ENCODE peak calls at places on chromosomes 3 and 15, in nine cellular contexts. A is heart right ventricle; D is fibroblast of lung; R is AG04450; W is tibial artery; K is H1; U is CD4-positive, alpha-beta T cell; J is OCI-LY7; N is left ventricle myocardium inferior. E is an unnamed sample.
A peak's percentile ranks its signal among the peaks of the same experiment; 100 is the strongest.

GRCh38 chr15:32765236-32765635 is 47.4 kb downstream of the GREM1 start:
- DNase-seq in A (no peak), D (no peak), R (no peak), W (no peak), K (no peak), U (no peak), J (no peak), N (no peak), E (no peak)

GRCh38 chr3:138036572-138036971 is 26.6 kb downstream of the CLDN18 start:
- DNase-seq in A (no peak), D (no peak), R (no peak), W (no peak), K (no peak), U (no peak), J (no peak), N (no peak), E (no peak)

GRCh38 chr15:48190932-48191573 is 412 bp upstream of the CTXN2 start:
- DNase-seq in A (peak; percentile 68), D (peak; percentile 69), R (peak; percentile 24), W (peak; percentile 44), K (peak; percentile 95), U (peak; percentile 2), J (peak; percentile 25), N (peak; percentile 48), E (peak; percentile 76)

GRCh38 chr3:20182206-20182605 is 3.8 kb downstream of the SGO1 start:
- DNase-seq in A (no peak), D (no peak), R (no peak), W (no peak), K (no peak), U (no peak), J (no peak), N (no peak), E (peak; percentile 53)

GRCh38 chr3:149266733-149267132 is 45.1 kb upstream of the CP start:
- DNase-seq in A (no peak), D (no peak), R (no peak), W (no peak), K (no peak), U (no peak), J (no peak), N (no peak), E (no peak)

GRCh38 chr3:149273096-149273751 is 51.6 kb upstream of the CP start:
- DNase-seq in A (no peak), D (peak; percentile 79), R (peak; percentile 79), W (no peak), K (no peak), U (no peak), J (peak; percentile 86), N (no peak), E (no peak)

GRCh38 chr15:92492556-92492955 is 98.9 kb downstream of the ST8SIA2 start:
- DNase-seq in A (no peak), D (no peak), R (no peak), W (no peak), K (no peak), U (no peak), J (no peak), N (no peak), E (no peak)

GRCh38 chr15:63719281-63719680 is 114.5 kb downstream of the HERC1 start:
- DNase-seq in A (no peak), D (no peak), R (no peak), W (no peak), K (no peak), U (no peak), J (no peak), N (no peak), E (no peak)

GRCh38 chr3:169564883-169565282 is 98.6 kb downstream of the MECOM start:
- DNase-seq in A (no peak), D (no peak), R (no peak), W (no peak), K (no peak), U (no peak), J (peak; percentile 5), N (no peak), E (no peak)

GRCh38 chr15:72197045-72197459 is 535 bp downstream of the GRAMD2A start:
- DNase-seq in A (no peak), D (no peak), R (no peak), W (no peak), K (peak; percentile 69), U (no peak), J (no peak), N (no peak), E (no peak)

GRCh38 chr15:43514241-43515057 is 3.0 kb upstream of the MAP1A start:
- DNase-seq in A (peak; percentile 59), D (peak; percentile 43), R (no peak), W (peak; percentile 65), K (peak; percentile 64), U (no peak), J (peak; percentile 72), N (peak; percentile 74), E (no peak)

GRCh38 chr15:63046927-63047760 is 4.6 kb downstream of the TPM1 start:
- DNase-seq in A (no peak), D (peak; percentile 50), R (no peak), W (no peak), K (no peak), U (no peak), J (no peak), N (no peak), E (no peak)

GRCh38 chr3:59163953-59164352 is 114.1 kb upstream of the CFAP20DC start:
- DNase-seq in A (no peak), D (peak; percentile 25), R (no peak), W (no peak), K (no peak), U (no peak), J (no peak), N (no peak), E (no peak)

DNA sequence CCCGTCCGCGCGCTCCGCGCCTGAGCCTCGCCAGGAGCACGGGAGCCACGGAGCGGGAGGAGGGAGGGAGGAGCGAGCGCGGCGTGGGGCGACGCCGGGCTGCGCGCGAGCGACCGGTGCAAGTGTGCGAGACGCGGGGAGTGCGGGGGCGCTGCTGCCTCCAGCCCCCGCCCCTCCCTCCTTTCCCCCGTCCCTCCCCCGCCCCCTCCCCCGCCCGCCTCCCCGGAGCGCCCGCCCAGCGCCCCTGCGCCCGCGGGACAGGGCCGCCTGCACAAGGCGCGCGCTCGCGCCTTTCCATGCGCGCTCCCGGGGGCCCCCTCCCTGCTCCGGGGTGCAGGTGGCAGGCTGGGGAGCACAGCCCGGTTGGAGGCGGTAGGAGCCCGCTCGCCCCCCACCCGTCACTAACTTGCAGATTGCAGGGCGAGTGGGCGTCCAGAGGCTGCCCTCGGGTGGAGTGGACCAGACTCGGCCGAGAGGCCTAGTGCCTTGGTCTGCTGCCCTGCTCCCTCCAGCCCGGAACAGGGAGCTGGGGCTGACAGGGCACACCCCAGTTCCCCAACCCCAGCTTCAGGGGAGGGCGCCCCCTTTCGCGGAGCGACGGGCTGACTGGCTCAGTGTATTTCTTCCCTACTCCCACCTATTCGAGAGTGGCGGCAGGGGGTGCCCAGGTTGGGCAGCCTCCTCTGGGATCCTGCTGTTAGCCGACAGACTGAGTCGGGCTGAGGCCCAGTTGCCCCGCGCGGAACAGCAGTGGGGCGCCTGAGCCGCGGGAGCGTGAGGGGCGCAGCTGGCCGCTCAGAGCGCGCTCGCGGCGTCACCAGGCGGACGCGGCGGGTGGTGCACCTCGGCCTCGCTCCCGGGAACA is at the start of gene WNT7A:
- DNase-seq in A (no peak), D (no peak), R (no peak), W (peak; percentile 16), K (peak; percentile 88), U (peak; percentile 67), J (no peak), N (no peak), E (peak; percentile 76)
- TF ChIP-seq CTCF in A (peak; percentile 62), D (no peak), R (no peak), W (peak; percentile 24), K (peak; percentile 59), U (peak; percentile 98), J (no peak), N (peak; percentile 51), E (peak; percentile 59)

GRCh38 chr3:100745617-100746016 is 36.3 kb downstream of the TFG start:
- DNase-seq in A (no peak), D (no peak), R (no peak), W (no peak), K (no peak), U (no peak), J (no peak), N (no peak), E (no peak)

GRCh38 chr3:100744671-100745070 is 35.4 kb downstream of the TFG start:
- DNase-seq in A (no peak), D (no peak), R (no peak), W (no peak), K (no peak), U (no peak), J (no peak), N (no peak), E (no peak)

GRCh38 chr3:100737334-100737733 is 28.0 kb downstream of the TFG start:
- DNase-seq in A (no peak), D (peak; percentile 22), R (no peak), W (no peak), K (no peak), U (no peak), J (peak; percentile 7), N (no peak), E (no peak)

GRCh38 chr3:100743535-100743934 is 34.2 kb downstream of the TFG start:
- DNase-seq in A (no peak), D (no peak), R (no peak), W (no peak), K (no peak), U (no peak), J (no peak), N (no peak), E (no peak)

GRCh38 chr3:100740207-100740606 is 30.9 kb downstream of the TFG start:
- DNase-seq in A (no peak), D (no peak), R (no peak), W (no peak), K (no peak), U (no peak), J (no peak), N (no peak), E (no peak)
- H3K27ac ChIP-seq in A (no peak overlapping the region), D (no peak overlapping the region), R (no peak overlapping the region), W (no peak overlapping the region), K (no peak overlapping the region), U (no peak overlapping the region), J (no peak overlapping the region), N (no peak overlapping the region), E (no peak overlapping the region)

GRCh38 chr15:26656080-26656479 is 116.8 kb downstream of the GABRB3 start:
- DNase-seq in A (no peak), D (no peak), R (no peak), W (no peak), K (no peak), U (no peak), J (no peak), N (no peak), E (no peak)
- H3K9me3 ChIP-seq in A (no peaks in the 10 kb centered on the region), D (no peaks in the 10 kb centered on the region), R (peaks cover 19% of the 10 kb centered on the region), W (no peaks in the 10 kb centered on the region), K (no peaks in the 10 kb centered on the region), U (no peaks in the 10 kb centered on the region), J (no peaks in the 10 kb centered on the region), N (peaks cover 13% of the 10 kb centered on the region), E (no peaks in the 10 kb centered on the region)

DNA sequence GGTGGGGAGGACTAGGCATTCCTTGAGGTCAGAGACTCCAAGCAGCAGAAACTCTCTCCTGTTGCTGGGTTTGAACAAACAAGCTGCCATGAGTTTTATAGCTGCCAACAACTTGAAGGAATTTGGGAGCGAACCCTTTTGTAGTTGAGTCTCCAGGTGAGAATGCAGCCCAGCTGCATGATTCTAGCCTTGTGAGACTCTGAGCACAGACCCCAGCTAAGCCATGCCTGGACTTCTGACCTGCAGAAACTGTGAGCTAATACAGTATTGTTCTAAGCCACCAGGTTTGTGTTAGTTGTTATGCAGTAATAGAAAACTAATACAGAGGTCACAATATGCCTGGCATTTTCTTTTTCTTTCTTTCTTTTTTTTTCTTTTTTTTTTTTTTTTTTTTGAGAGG is 6.2 kb upstream of the TASOR start:
- DNase-seq in A (no peak), D (no peak), R (no peak), W (no peak), K (no peak), U (no peak), J (no peak), N (no peak), E (no peak)
- TF ChIP-seq CTCF in A (no peak), D (no peak), R (no peak), W (no peak), K (no peak), U (no peak), J (no peak), N (no peak), E (no peak)